ENCODE peak calls at places on chromosomes 13 and 19, in ten cellular contexts. One of them, this sample, is unnamed. For H3K4me1, the result is how much of the 10 kb centered on the place peaks cover.

GRCh38 chr13:72763411-72763810 is 18.3 kb downstream of the DIS3 start:
- DNase-seq in pancreas: no peak
- DNase-seq in Peyer's patch: no peak
- DNase-seq in tibial artery: no peak
- DNase-seq in ovary: no peak
- DNase-seq in psoas muscle: no peak
- DNase-seq in PC-9: no peak
- DNase-seq in CD8-positive, alpha-beta memory T cell: no peak
- DNase-seq in fibroblast of lung: no peak
- DNase-seq in CD8-positive, alpha-beta T cell: no peak
- DNase-seq in this sample: no peak

GRCh38 chr19:45607071-45608029 is 5.3 kb upstream of the GPR4 start:
- DNase-seq in PC-9: peak
- DNase-seq in ovary: peak
- DNase-seq in psoas muscle: peak
- DNase-seq in CD8-positive, alpha-beta memory T cell: peak
- DNase-seq in CD8-positive, alpha-beta T cell: no peak
- DNase-seq in Peyer's patch: peak
- DNase-seq in tibial artery: peak
- DNase-seq in pancreas: peak
- DNase-seq in fibroblast of lung: peak
- DNase-seq in this sample: peak

GRCh38 chr19:2519482-2519881 is 43.6 kb downstream of the GADD45B start:
- DNase-seq in psoas muscle: no peak
- DNase-seq in tibial artery: no peak
- DNase-seq in CD8-positive, alpha-beta T cell: no peak
- DNase-seq in ovary: no peak
- DNase-seq in PC-9: no peak
- DNase-seq in Peyer's patch: no peak
- DNase-seq in CD8-positive, alpha-beta memory T cell: no peak
- DNase-seq in pancreas: no peak
- DNase-seq in fibroblast of lung: no peak
- DNase-seq in this sample: no peak

GRCh38 chr19:17420267-17420924 is 549 bp downstream of the MVB12A start:
- DNase-seq in ovary: peak
- DNase-seq in fibroblast of lung: no peak
- DNase-seq in pancreas: no peak
- DNase-seq in CD8-positive, alpha-beta T cell: no peak
- DNase-seq in psoas muscle: peak
- DNase-seq in CD8-positive, alpha-beta memory T cell: no peak
- DNase-seq in Peyer's patch: no peak
- DNase-seq in PC-9: no peak
- DNase-seq in tibial artery: peak
- DNase-seq in this sample: peak

GRCh38 chr13:37701306-37701705 is 102.7 kb upstream of the POSTN start:
- DNase-seq in Peyer's patch: no peak
- DNase-seq in pancreas: no peak
- DNase-seq in CD8-positive, alpha-beta T cell: no peak
- DNase-seq in fibroblast of lung: peak
- DNase-seq in PC-9: no peak
- DNase-seq in psoas muscle: no peak
- DNase-seq in CD8-positive, alpha-beta memory T cell: no peak
- DNase-seq in tibial artery: no peak
- DNase-seq in ovary: no peak
- DNase-seq in this sample: no peak

GRCh38 chr19:57302020-57302465 is 18.2 kb upstream of the ZNF543 start:
- DNase-seq in fibroblast of lung: peak
- DNase-seq in pancreas: no peak
- DNase-seq in CD8-positive, alpha-beta T cell: no peak
- DNase-seq in PC-9: peak
- DNase-seq in psoas muscle: peak
- DNase-seq in ovary: no peak
- DNase-seq in tibial artery: peak
- DNase-seq in CD8-positive, alpha-beta memory T cell: no peak
- DNase-seq in Peyer's patch: no peak
- DNase-seq in this sample: no peak

GRCh38 chr19:7888145-7888825 is at the start of gene LRRC8E:
- DNase-seq in PC-9: peak
- DNase-seq in CD8-positive, alpha-beta memory T cell: no peak
- DNase-seq in pancreas: peak
- DNase-seq in ovary: peak
- DNase-seq in Peyer's patch: no peak
- DNase-seq in fibroblast of lung: peak
- DNase-seq in tibial artery: no peak
- DNase-seq in psoas muscle: no peak
- DNase-seq in CD8-positive, alpha-beta T cell: no peak
- DNase-seq in this sample: no peak

GRCh38 chr19:44703336-44704078 is 4.6 kb downstream of the CEACAM16 start:
- DNase-seq in CD8-positive, alpha-beta T cell: no peak
- DNase-seq in ovary: no peak
- DNase-seq in CD8-positive, alpha-beta memory T cell: no peak
- DNase-seq in fibroblast of lung: no peak
- DNase-seq in PC-9: no peak
- DNase-seq in pancreas: no peak
- DNase-seq in psoas muscle: no peak
- DNase-seq in Peyer's patch: no peak
- DNase-seq in tibial artery: no peak
- DNase-seq in this sample: no peak

GRCh38 chr13:43822969-43823368 is 36.2 kb upstream of the ENOX1 start:
- DNase-seq in tibial artery: no peak
- DNase-seq in PC-9: no peak
- DNase-seq in Peyer's patch: no peak
- DNase-seq in CD8-positive, alpha-beta memory T cell: no peak
- DNase-seq in ovary: no peak
- DNase-seq in fibroblast of lung: no peak
- DNase-seq in psoas muscle: no peak
- DNase-seq in pancreas: no peak
- DNase-seq in CD8-positive, alpha-beta T cell: no peak
- DNase-seq in this sample: no peak

GRCh38 chr19:7500811-7501450 is 12.1 kb upstream of the PEX11G start:
- DNase-seq in PC-9: peak
- DNase-seq in ovary: peak
- DNase-seq in CD8-positive, alpha-beta memory T cell: no peak
- DNase-seq in psoas muscle: peak
- DNase-seq in fibroblast of lung: no peak
- DNase-seq in pancreas: peak
- DNase-seq in CD8-positive, alpha-beta T cell: no peak
- DNase-seq in tibial artery: no peak
- DNase-seq in Peyer's patch: no peak
- DNase-seq in this sample: no peak

GRCh38 chr13:108662528-108662927 is 33.1 kb downstream of the MYO16 start:
- DNase-seq in fibroblast of lung: no peak
- DNase-seq in CD8-positive, alpha-beta memory T cell: no peak
- DNase-seq in PC-9: no peak
- DNase-seq in ovary: no peak
- DNase-seq in Peyer's patch: no peak
- DNase-seq in pancreas: no peak
- DNase-seq in CD8-positive, alpha-beta T cell: no peak
- DNase-seq in tibial artery: no peak
- DNase-seq in psoas muscle: no peak
- DNase-seq in this sample: no peak

GRCh38 chr13:24279706-24280105 is 29.7 kb upstream of the C1QTNF9 start:
- DNase-seq in psoas muscle: no peak
- DNase-seq in CD8-positive, alpha-beta T cell: no peak
- DNase-seq in Peyer's patch: no peak
- DNase-seq in pancreas: no peak
- DNase-seq in CD8-positive, alpha-beta memory T cell: no peak
- DNase-seq in ovary: no peak
- DNase-seq in PC-9: no peak
- DNase-seq in tibial artery: no peak
- DNase-seq in fibroblast of lung: peak
- DNase-seq in this sample: no peak
- H3K27ac ChIP-seq in psoas muscle: no peak
- H3K27ac ChIP-seq in CD8-positive, alpha-beta T cell: peak
- H3K27ac ChIP-seq in Peyer's patch: no peak
- H3K27ac ChIP-seq in pancreas: no peak
- H3K27ac ChIP-seq in CD8-positive, alpha-beta memory T cell: no peak
- H3K27ac ChIP-seq in ovary: no peak
- H3K27ac ChIP-seq in PC-9: no peak
- H3K27ac ChIP-seq in tibial artery: no peak
- H3K27ac ChIP-seq in fibroblast of lung: no peak
- H3K27ac ChIP-seq in this sample: no peak

GRCh38 chr19:50722248-50723013 is 733 bp upstream of the CLEC11A start:
- DNase-seq in fibroblast of lung: no peak
- DNase-seq in CD8-positive, alpha-beta memory T cell: no peak
- DNase-seq in Peyer's patch: no peak
- DNase-seq in pancreas: no peak
- DNase-seq in psoas muscle: no peak
- DNase-seq in PC-9: no peak
- DNase-seq in tibial artery: no peak
- DNase-seq in CD8-positive, alpha-beta T cell: no peak
- DNase-seq in ovary: no peak
- DNase-seq in this sample: no peak

GRCh38 chr19:50721441-50722137 is 1.6 kb upstream of the CLEC11A start:
- DNase-seq in pancreas: no peak
- DNase-seq in ovary: peak
- DNase-seq in PC-9: no peak
- DNase-seq in CD8-positive, alpha-beta memory T cell: no peak
- DNase-seq in tibial artery: no peak
- DNase-seq in fibroblast of lung: no peak
- DNase-seq in psoas muscle: peak
- DNase-seq in Peyer's patch: no peak
- DNase-seq in CD8-positive, alpha-beta T cell: no peak
- DNase-seq in this sample: no peak

GRCh38 chr19:50723735-50724521 is 764 bp downstream of the CLEC11A start:
- DNase-seq in psoas muscle: no peak
- DNase-seq in CD8-positive, alpha-beta T cell: no peak
- DNase-seq in pancreas: no peak
- DNase-seq in Peyer's patch: no peak
- DNase-seq in CD8-positive, alpha-beta memory T cell: no peak
- DNase-seq in tibial artery: no peak
- DNase-seq in PC-9: no peak
- DNase-seq in ovary: peak
- DNase-seq in fibroblast of lung: no peak
- DNase-seq in this sample: no peak

GRCh38 chr19:50724522-50725217 is 1.5 kb downstream of the CLEC11A start:
- DNase-seq in tibial artery: peak
- DNase-seq in psoas muscle: peak
- DNase-seq in fibroblast of lung: peak
- DNase-seq in pancreas: peak
- DNase-seq in Peyer's patch: peak
- DNase-seq in CD8-positive, alpha-beta memory T cell: peak
- DNase-seq in CD8-positive, alpha-beta T cell: peak
- DNase-seq in PC-9: no peak
- DNase-seq in ovary: peak
- DNase-seq in this sample: peak

DNA sequence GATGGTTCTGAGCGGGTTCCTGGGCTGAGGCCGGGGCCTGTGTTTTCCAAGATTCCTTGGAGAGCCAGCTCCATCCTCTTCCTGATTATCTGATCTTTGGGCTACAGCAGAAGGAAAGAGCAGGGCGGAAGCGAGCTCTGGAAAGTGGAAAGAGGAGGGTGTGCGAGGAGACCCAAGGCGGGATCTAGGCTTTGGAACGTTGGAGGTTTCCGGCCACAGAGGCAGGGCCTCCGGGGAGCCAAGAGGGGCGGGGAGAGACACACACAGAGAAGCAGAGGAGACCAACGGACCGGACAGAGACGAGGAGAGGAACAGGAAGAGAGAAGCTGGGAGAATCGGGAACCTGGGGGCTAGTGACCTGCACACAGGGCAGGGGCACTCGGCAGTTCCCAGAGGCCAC is at the start of gene CLEC11A:
- DNase-seq in fibroblast of lung: peak
- DNase-seq in tibial artery: peak
- DNase-seq in ovary: peak
- DNase-seq in psoas muscle: peak
- DNase-seq in CD8-positive, alpha-beta T cell: no peak
- DNase-seq in CD8-positive, alpha-beta memory T cell: no peak
- DNase-seq in Peyer's patch: no peak
- DNase-seq in pancreas: no peak
- DNase-seq in PC-9: no peak
- DNase-seq in this sample: no peak
- H3K4me1 ChIP-seq in fibroblast of lung: under half
- H3K4me1 ChIP-seq in tibial artery: under half
- H3K4me1 ChIP-seq in ovary: under half
- H3K4me1 ChIP-seq in psoas muscle: under half
- H3K4me1 ChIP-seq in CD8-positive, alpha-beta T cell: under half
- H3K4me1 ChIP-seq in CD8-positive, alpha-beta memory T cell: under half
- H3K4me1 ChIP-seq in Peyer's patch: under half
- H3K4me1 ChIP-seq in pancreas: under half
- H3K4me1 ChIP-seq in PC-9: under half
- H3K4me1 ChIP-seq in this sample: under half

GRCh38 chr13:105925496-105925895 is 610.0 kb downstream of the EFNB2 start:
- DNase-seq in fibroblast of lung: peak
- DNase-seq in Peyer's patch: no peak
- DNase-seq in CD8-positive, alpha-beta T cell: no peak
- DNase-seq in CD8-positive, alpha-beta memory T cell: no peak
- DNase-seq in pancreas: no peak
- DNase-seq in psoas muscle: no peak
- DNase-seq in PC-9: peak
- DNase-seq in tibial artery: no peak
- DNase-seq in ovary: no peak
- DNase-seq in this sample: no peak
- H3K27ac ChIP-seq in fibroblast of lung: no peak
- H3K27ac ChIP-seq in Peyer's patch: no peak
- H3K27ac ChIP-seq in CD8-positive, alpha-beta T cell: no peak
- H3K27ac ChIP-seq in CD8-positive, alpha-beta memory T cell: no peak
- H3K27ac ChIP-seq in pancreas: no peak
- H3K27ac ChIP-seq in psoas muscle: no peak
- H3K27ac ChIP-seq in PC-9: peak
- H3K27ac ChIP-seq in tibial artery: no peak
- H3K27ac ChIP-seq in ovary: no peak
- H3K27ac ChIP-seq in this sample: no peak

DNA sequence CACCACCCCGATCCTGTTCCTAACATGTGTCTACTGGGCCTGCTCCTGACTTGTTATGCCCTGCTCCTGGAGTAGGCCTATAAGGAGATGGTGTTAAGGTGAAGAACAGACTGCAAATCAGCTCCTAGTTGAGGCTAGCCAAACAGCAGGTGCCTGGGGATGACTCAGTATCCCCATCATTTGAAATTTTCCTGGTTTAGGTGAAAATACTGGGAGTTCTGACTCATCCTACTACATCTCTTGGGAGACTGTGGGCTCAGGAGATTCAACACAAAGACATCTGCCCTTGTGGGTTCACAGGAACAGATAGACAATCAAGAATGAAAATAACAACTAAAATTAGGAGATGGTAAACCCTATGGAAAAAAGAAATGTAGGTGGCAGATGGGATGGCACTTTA is 41.2 kb downstream of the BRD4 start:
- DNase-seq in psoas muscle: no peak
- DNase-seq in CD8-positive, alpha-beta memory T cell: no peak
- DNase-seq in Peyer's patch: no peak
- DNase-seq in CD8-positive, alpha-beta T cell: no peak
- DNase-seq in pancreas: no peak
- DNase-seq in ovary: no peak
- DNase-seq in PC-9: no peak
- DNase-seq in fibroblast of lung: no peak
- DNase-seq in tibial artery: no peak
- DNase-seq in this sample: no peak
- H3K4me1 ChIP-seq in psoas muscle: half or more
- H3K4me1 ChIP-seq in CD8-positive, alpha-beta memory T cell: half or more
- H3K4me1 ChIP-seq in Peyer's patch: half or more
- H3K4me1 ChIP-seq in CD8-positive, alpha-beta T cell: half or more
- H3K4me1 ChIP-seq in pancreas: half or more
- H3K4me1 ChIP-seq in ovary: under half
- H3K4me1 ChIP-seq in PC-9: under half
- H3K4me1 ChIP-seq in fibroblast of lung: under half
- H3K4me1 ChIP-seq in tibial artery: half or more
- H3K4me1 ChIP-seq in this sample: half or more

This sample was measured in CD4-positive, CD25-positive, alpha-beta regulatory T cell.